ENCODE peak calls at places on chromosomes 13 and 19, in eight cellular contexts. L is AG09319; D is body of pancreas; J is endothelial cell; S is BJ; C is neural crest cell; B is ovary; K is activated CD8-positive, alpha-beta T cell treated with anti-CD3 and anti-CD28 coated beads for 36 hours. N is an unnamed sample.

GRCh38 chr19:3665681-3666544 is 34.4 kb downstream of the PIP5K1C start:
- DNase-seq in L (no peak), D (peak; percentile 58), J (peak; percentile 76), S (no peak), C (peak; percentile 78), B (peak; percentile 85), K (peak; percentile 80), N (peak; percentile 87)

GRCh38 chr13:88063741-88064140 is 392.6 kb downstream of the SLITRK5 start:
- DNase-seq in L (no peak), D (no peak), J (no peak), S (no peak), C (no peak), B (no peak), K (no peak), N (no peak)

GRCh38 chr13:59444210-59444857 is 719.4 kb downstream of the DIAPH3 start:
- DNase-seq in L (no peak), D (no peak), J (no peak), S (no peak), C (no peak), B (no peak), K (no peak), N (no peak)

GRCh38 chr19:15871570-15871969 is 26.3 kb downstream of the CYP4F2 start:
- DNase-seq in L (no peak), D (peak; percentile 25), J (no peak), S (no peak), C (no peak), B (no peak), K (peak; percentile 61), N (no peak)

GRCh38 chr19:35738021-35738886 is 4.0 kb downstream of the IGFLR1 start:
- DNase-seq in L (no peak), D (no peak), J (no peak), S (no peak), C (no peak), B (no peak), K (no peak), N (no peak)

GRCh38 chr19:50644315-50644915 is 4.7 kb upstream of the SYT3 start:
- DNase-seq in L (no peak), D (no peak), J (no peak), S (no peak), C (no peak), B (no peak), K (no peak), N (no peak)

GRCh38 chr13:71156550-71156949 is 710.5 kb downstream of the DACH1 start:
- DNase-seq in L (no peak), D (no peak), J (no peak), S (no peak), C (no peak), B (no peak), K (no peak), N (no peak)

GRCh38 chr13:33884506-33885221 is 66.7 kb downstream of the RFC3 start:
- DNase-seq in L (no peak), D (no peak), J (no peak), S (no peak), C (no peak), B (no peak), K (no peak), N (no peak)

GRCh38 chr19:49879243-49879960 is 1.9 kb downstream of the TBC1D17 start:
- DNase-seq in L (no peak), D (peak; percentile 14), J (no peak), S (no peak), C (no peak), B (peak; percentile 45), K (no peak), N (no peak)

GRCh38 chr13:51396352-51396751 is 56.5 kb downstream of the INTS6 start:
- DNase-seq in L (no peak), D (no peak), J (no peak), S (peak; percentile 6), C (no peak), B (no peak), K (no peak), N (no peak)

GRCh38 chr13:112756967-112757758 is 67.3 kb downstream of the ATP11A start:
- DNase-seq in L (no peak), D (no peak), J (no peak), S (no peak), C (peak; percentile 41), B (no peak), K (no peak), N (no peak)

GRCh38 chr13:95176611-95177259 is 124.5 kb downstream of the ABCC4 start:
- DNase-seq in L (no peak), D (no peak), J (no peak), S (no peak), C (no peak), B (no peak), K (no peak), N (no peak)

GRCh38 chr19:2168619-2169424 is 5.1 kb downstream of the DOT1L start:
- DNase-seq in L (peak; percentile 92), D (peak; percentile 99), J (no peak), S (peak; percentile 92), C (peak; percentile 58), B (peak; percentile 94), K (peak; percentile 96), N (peak; percentile 79)
- TF ChIP-seq CTCF in L (no peak), D (no peak), J (no peak), S (no peak), C (no peak), B (no peak), K (no peak), N (no peak)

GRCh38 chr19:32336259-32337111 is 8.9 kb upstream of the ZNF507 start:
- DNase-seq in L (no peak), D (no peak), J (no peak), S (no peak), C (no peak), B (peak; percentile 37), K (no peak), N (no peak)
- TF ChIP-seq CTCF in L (peak; percentile 25), D (no peak), J (no peak), S (peak; percentile 14), C (no peak), B (no peak), K (no peak), N (no peak)

DNA sequence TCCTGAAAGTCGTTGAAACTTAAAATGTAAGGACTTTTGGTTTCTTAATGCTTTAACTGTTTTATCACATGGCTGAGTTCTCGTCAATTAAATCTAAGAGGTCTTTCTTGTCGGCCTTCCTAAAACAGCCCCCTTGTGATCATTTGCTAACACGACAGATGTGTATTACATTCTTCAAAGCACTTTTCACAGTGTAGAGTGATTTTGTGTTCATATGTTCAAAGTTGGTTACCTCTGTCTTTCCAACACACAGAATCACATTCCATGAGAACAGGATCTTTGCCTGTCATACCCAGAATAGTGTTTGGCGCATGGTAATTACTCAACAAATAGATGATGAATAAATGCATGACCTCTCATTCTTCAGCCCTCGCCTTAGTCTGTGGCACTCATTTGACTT is 1.1 kb downstream of the GTF2F2 start:
- DNase-seq in L (no peak), D (no peak), J (no peak), S (no peak), C (no peak), B (no peak), K (no peak), N (no peak)
- TF ChIP-seq CTCF in L (peak; percentile 13), D (no peak), J (peak; percentile 21), S (peak; percentile 40), C (peak; percentile 51), B (no peak), K (no peak), N (peak; percentile 11)

GRCh38 chr19:2064788-2065524 is 13.9 kb upstream of the MKNK2 start:
- DNase-seq in L (no peak), D (no peak), J (no peak), S (no peak), C (no peak), B (no peak), K (no peak), N (no peak)
- TF ChIP-seq CTCF in L (peak; percentile 14), D (no peak), J (no peak), S (peak; percentile 35), C (no peak), B (no peak), K (no peak), N (no peak)

GRCh38 chr19:51901860-51902259 is 3.0 kb downstream of the ZNF649 start:
- DNase-seq in L (no peak), D (no peak), J (no peak), S (no peak), C (no peak), B (no peak), K (no peak), N (no peak)
- TF ChIP-seq CTCF in L (no peak), D (no peak), J (no peak), S (no peak), C (no peak), B (no peak), K (no peak), N (no peak)

GRCh38 chr19:29201849-29202248 is 11.1 kb downstream of the UQCRFS1 start:
- DNase-seq in L (no peak), D (no peak), J (no peak), S (no peak), C (no peak), B (no peak), K (no peak), N (no peak)
- TF ChIP-seq CTCF in L (no peak), D (no peak), J (peak; percentile 20), S (no peak), C (peak; percentile 25), B (no peak), K (no peak), N (no peak)

GRCh38 chr19:32317045-32317444 is 28.4 kb upstream of the ZNF507 start:
- DNase-seq in L (no peak), D (no peak), J (no peak), S (no peak), C (no peak), B (no peak), K (no peak), N (no peak)

GRCh38 chr19:32322541-32322940 is 22.9 kb upstream of the ZNF507 start:
- DNase-seq in L (no peak), D (no peak), J (no peak), S (no peak), C (no peak), B (no peak), K (no peak), N (no peak)

GRCh38 chr19:32313866-32314265 is 31.5 kb upstream of the ZNF507 start:
- DNase-seq in L (no peak), D (no peak), J (no peak), S (no peak), C (no peak), B (no peak), K (no peak), N (no peak)

GRCh38 chr19:32316034-32316433 is 29.4 kb upstream of the ZNF507 start:
- DNase-seq in L (no peak), D (no peak), J (no peak), S (no peak), C (no peak), B (no peak), K (no peak), N (no peak)

DNA sequence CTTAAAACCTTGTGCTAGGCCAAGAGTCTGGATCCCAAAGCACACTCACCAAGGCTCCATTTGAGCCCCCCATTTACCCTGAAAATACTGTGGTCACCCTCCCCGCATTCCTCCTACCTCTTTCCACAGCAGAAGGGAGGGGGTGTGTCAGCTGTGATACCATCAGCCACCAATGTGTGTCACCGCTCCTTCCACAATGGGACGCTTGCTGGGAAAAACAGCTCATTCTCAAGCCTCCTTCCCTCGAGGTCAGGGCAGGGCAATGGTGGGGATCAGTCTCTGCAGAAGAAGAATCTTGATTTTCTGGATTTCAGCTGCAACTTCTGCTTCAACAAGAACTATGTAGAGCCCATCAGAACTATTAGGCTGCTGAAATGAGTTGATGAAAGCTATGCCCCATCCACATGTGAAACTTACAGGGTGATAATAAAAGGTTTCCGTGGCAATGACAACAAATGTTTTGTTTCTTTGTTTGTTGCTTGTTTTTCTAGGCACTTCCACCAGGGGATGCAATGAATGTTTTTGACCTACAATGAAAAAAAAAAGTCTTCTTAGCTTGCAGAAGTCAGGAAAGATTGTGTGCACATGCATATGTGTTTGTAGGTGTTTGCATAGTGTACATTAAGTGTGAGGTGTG is 26.4 kb upstream of the ZNF507 start:
- DNase-seq in L (no peak), D (no peak), J (peak; percentile 53), S (no peak), C (peak; percentile 35), B (no peak), K (peak; percentile 17), N (peak; percentile 37)
- TF ChIP-seq CTCF in L (peak; percentile 14), D (peak; percentile 15), J (no peak), S (no peak), C (peak; percentile 51), B (no peak), K (no peak), N (no peak)